ENCODE peak calls at places on chromosomes 12 and 14, in ten cellular contexts. Z is ascending aorta; T is lower lobe of right lung; B is astrocyte of the spinal cord; P is activated CD8-positive, alpha-beta T cell treated with anti-CD3 and anti-CD28 coated beads for 36 hours; K is cardiac muscle cell; D is mucosa of descending colon; R is thyroid gland; F is transverse colon; J is HFF-Myc. O is an unnamed sample.

GRCh38 chr12:120228041-120228290 is 27.1 kb upstream of the RPLP0 start:
- DNase-seq in Z (no peak), T (no peak), B (no peak), P (no peak), K (no peak), D (no peak), R (no peak), F (no peak), J (no peak), O (no peak)

GRCh38 chr14:92726135-92726932 is 22.1 kb downstream of the LGMN start:
- DNase-seq in Z (no peak), T (peak), B (peak), P (peak), K (peak), D (peak), R (peak), F (peak), J (peak), O (peak)

GRCh38 chr12:96774501-96775256 is 132.4 kb upstream of the NEDD1 start:
- DNase-seq in Z (no peak), T (no peak), B (peak), P (no peak), K (no peak), D (no peak), R (no peak), F (no peak), J (no peak), O (no peak)

GRCh38 chr14:64971890-64972785 is at the start of gene RAB15:
- DNase-seq in Z (no peak), T (no peak), B (no peak), P (peak), K (peak), D (peak), R (peak), F (peak), J (no peak), O (no peak)

GRCh38 chr12:57632898-57633825 is at the start of gene B4GALNT1:
- DNase-seq in Z (no peak), T (peak), B (peak), P (peak), K (peak), D (no peak), R (peak), F (peak), J (no peak), O (peak)

GRCh38 chr14:23175823-23176222 is 7.6 kb downstream of the SLC7A8 start:
- DNase-seq in Z (no peak), T (no peak), B (peak), P (no peak), K (peak), D (no peak), R (no peak), F (no peak), J (no peak), O (peak)

GRCh38 chr12:121894633-121895032 is 6.0 kb downstream of the PSMD9 start:
- DNase-seq in Z (no peak), T (no peak), B (peak), P (no peak), K (peak), D (no peak), R (no peak), F (no peak), J (no peak), O (no peak)

GRCh38 chr14:65377576-65377975 is 35.0 kb upstream of the FUT8 start:
- DNase-seq in Z (no peak), T (no peak), B (no peak), P (peak), K (peak), D (no peak), R (no peak), F (no peak), J (no peak), O (peak)

GRCh38 chr12:94262228-94263010 is 114.0 kb downstream of the PLXNC1 start:
- DNase-seq in Z (peak), T (peak), B (peak), P (peak), K (peak), D (peak), R (peak), F (peak), J (peak), O (peak)

GRCh38 chr14:58078068-58078467 is 73.9 kb downstream of the ARMH4 start:
- DNase-seq in Z (no peak), T (no peak), B (peak), P (no peak), K (peak), D (no peak), R (no peak), F (no peak), J (peak), O (peak)

DNA sequence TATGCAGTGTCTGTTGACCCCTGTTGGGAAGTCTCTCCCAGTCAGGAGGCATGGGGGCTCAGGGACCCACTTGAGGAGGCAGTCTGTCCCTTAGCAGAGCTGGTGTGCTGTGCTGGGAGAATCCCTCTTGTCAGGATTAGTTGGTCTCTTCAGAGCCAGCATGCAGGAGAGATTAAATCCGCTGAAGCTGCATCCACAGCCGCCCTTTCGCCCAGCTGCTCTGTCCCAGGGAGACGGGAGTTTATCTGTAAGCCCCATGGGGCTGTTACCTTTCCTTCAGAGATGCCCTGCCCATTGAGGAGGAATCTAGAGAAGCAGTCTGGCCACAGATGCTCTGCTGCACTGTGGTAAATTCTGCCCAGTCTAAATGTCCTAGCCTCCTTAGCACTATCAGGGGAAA is 13.1 kb upstream of the KLRC1 start:
- DNase-seq in Z (no peak), T (no peak), B (no peak), P (no peak), K (no peak), D (no peak), R (no peak), F (no peak), J (no peak), O (no peak)
- TF ChIP-seq CTCF in Z (no peak), T (no peak), B (no peak), P (no peak), K (no peak), D (no peak), R (no peak), F (no peak), J (no peak), O (no peak)

GRCh38 chr12:39805651-39806050 is 186.0 kb upstream of the ABCD2 start:
- DNase-seq in Z (no peak), T (no peak), B (no peak), P (no peak), K (no peak), D (no peak), R (no peak), F (no peak), J (no peak), O (no peak)

GRCh38 chr12:39798977-39799376 is 179.4 kb upstream of the ABCD2 start:
- DNase-seq in Z (no peak), T (no peak), B (no peak), P (no peak), K (no peak), D (no peak), R (no peak), F (no peak), J (no peak), O (no peak)

GRCh38 chr12:39804479-39805241 is 185.1 kb upstream of the ABCD2 start:
- DNase-seq in Z (no peak), T (no peak), B (no peak), P (no peak), K (no peak), D (no peak), R (no peak), F (no peak), J (no peak), O (no peak)

GRCh38 chr12:39807043-39807442 is 187.4 kb upstream of the ABCD2 start:
- DNase-seq in Z (no peak), T (no peak), B (no peak), P (peak), K (peak), D (no peak), R (no peak), F (no peak), J (no peak), O (peak)

GRCh38 chr12:39803151-39803550 is 183.5 kb upstream of the ABCD2 start:
- DNase-seq in Z (no peak), T (no peak), B (no peak), P (no peak), K (no peak), D (no peak), R (no peak), F (no peak), J (no peak), O (no peak)
- TF ChIP-seq CTCF in Z (no peak), T (no peak), B (no peak), P (no peak), K (no peak), D (no peak), R (no peak), F (no peak), J (no peak), O (no peak)

DNA sequence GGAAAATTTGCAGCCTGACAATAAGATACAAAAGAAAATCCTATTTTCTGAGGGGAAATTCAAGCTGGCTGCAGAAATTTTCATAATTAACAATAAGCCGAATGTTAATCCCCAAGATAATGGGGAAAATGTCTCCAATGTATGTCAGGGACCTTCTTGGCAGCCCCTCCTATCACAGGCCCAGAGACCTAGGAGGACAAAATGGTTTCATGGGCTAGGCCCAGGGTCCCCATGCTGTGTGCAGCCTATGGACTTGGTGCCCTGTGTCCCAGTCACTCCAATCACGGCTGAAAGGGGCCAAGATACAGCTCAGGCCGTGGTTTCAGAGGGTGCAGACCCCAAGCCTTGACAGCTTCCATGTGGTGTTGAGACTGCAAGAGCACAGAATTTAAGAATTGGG is 11.2 kb downstream of the C12orf50 start:
- DNase-seq in Z (no peak), T (no peak), B (no peak), P (no peak), K (no peak), D (no peak), R (no peak), F (no peak), J (no peak), O (no peak)
- TF ChIP-seq CTCF in Z (no peak), T (no peak), B (no peak), P (no peak), K (no peak), D (no peak), R (no peak), F (no peak), J (no peak), O (no peak)

DNA sequence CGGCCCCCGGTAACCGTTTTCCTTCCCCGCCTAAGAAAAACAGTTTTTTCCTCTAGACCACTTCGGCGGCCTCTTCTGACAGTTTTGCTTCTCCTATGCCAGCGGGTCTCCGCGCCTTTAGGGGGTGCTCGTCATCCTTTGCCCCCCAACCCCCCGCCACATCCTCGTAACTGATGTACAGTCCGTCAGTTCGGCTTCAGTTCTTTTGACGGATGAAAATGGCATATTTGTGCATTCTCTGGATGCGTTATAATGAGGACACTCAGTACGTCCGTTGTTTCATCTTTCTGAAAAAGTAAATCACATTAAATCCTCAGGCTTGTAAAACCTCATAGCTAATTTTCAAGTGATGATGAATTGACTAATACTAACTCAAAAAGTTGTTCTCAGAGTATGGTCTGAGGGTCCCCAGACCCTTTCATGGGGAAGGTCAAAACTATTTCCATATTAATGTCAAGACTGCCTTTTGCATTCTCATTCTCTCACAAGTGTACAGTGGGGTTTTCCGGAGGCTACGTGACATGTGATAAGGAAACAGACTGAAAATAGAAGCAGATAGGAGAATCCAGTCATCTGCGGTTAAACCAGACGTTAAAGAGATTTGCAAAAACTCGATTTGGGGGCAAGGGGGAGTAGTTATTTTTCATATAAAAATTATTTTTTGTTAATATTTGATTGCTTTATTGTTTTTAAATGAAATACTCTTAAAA is 829 bp upstream of the NAP1L1 start:
- DNase-seq in Z (no peak), T (no peak), B (peak), P (peak), K (peak), D (no peak), R (no peak), F (no peak), J (no peak), O (no peak)
- TF ChIP-seq CTCF in Z (no peak), T (peak), B (peak), P (peak), K (peak), D (no peak), R (no peak), F (peak), J (peak), O (no peak)

GRCh38 chr12:124395284-124395752 is 100.4 kb downstream of the RFLNA start:
- DNase-seq in Z (no peak), T (no peak), B (no peak), P (no peak), K (no peak), D (no peak), R (no peak), F (no peak), J (no peak), O (no peak)
- TF ChIP-seq CTCF in Z (no peak), T (no peak), B (no peak), P (no peak), K (no peak), D (no peak), R (no peak), F (no peak), J (no peak), O (no peak)

GRCh38 chr12:45121224-45121623 is 70.3 kb upstream of the DBX2 start:
- DNase-seq in Z (no peak), T (no peak), B (no peak), P (no peak), K (no peak), D (no peak), R (no peak), F (no peak), J (no peak), O (no peak)
- TF ChIP-seq CTCF in Z (no peak), T (no peak), B (no peak), P (no peak), K (no peak), D (no peak), R (no peak), F (no peak), J (no peak), O (no peak)

GRCh38 chr14:90897022-90897421 is 80.8 kb upstream of the TTC7B start:
- DNase-seq in Z (no peak), T (no peak), B (no peak), P (no peak), K (no peak), D (peak), R (no peak), F (peak), J (no peak), O (no peak)

GRCh38 chr14:90903101-90903500 is 86.9 kb upstream of the TTC7B start:
- DNase-seq in Z (no peak), T (no peak), B (peak), P (peak), K (peak), D (no peak), R (peak), F (peak), J (peak), O (peak)

GRCh38 chr14:90905531-90905930 is 89.3 kb upstream of the TTC7B start:
- DNase-seq in Z (no peak), T (no peak), B (no peak), P (no peak), K (no peak), D (no peak), R (no peak), F (no peak), J (no peak), O (no peak)

DNA sequence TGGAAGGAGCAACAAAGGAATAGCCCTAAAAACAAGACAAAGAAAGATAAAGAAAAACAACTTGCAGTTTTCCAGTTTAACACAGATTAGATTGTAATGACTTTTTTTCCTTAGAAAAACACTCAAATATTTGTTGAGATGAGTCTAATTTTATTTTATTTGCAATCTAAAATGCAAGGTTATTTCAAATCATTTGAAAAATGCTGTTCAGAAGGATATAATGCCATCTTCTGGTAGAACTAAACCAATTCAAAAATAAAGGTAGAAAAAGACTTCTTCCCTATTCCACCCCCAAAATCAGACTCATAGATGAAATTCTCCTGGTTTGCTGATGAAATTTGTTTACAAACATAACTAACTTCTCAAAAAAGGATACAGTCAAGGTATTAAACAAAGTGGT is 84.5 kb upstream of the TTC7B start:
- DNase-seq in Z (no peak), T (no peak), B (peak), P (no peak), K (peak), D (no peak), R (no peak), F (no peak), J (no peak), O (no peak)
- TF ChIP-seq CTCF in Z (peak), T (no peak), B (no peak), P (no peak), K (peak), D (no peak), R (no peak), F (no peak), J (no peak), O (peak)

DNA sequence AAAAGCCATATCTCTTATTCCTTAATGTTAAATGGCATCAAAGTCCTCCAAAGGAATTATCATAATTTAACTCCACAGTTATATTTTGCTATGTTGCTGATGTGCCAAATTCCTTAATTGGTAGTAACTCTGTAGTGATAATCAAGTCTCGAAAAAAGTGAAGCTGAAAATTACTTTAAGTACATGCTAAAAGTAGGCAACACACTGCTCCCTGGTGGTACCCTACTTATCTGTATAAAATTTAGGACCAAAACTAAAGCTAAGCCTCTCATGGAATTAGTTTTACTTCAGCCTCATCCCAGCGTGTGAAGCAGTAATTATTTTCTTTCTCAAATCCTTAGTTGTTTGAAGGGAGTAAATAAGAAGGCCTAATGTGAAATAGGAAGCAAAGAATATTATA is 132.8 kb downstream of the TTLL5 start:
- DNase-seq in Z (no peak), T (no peak), B (peak), P (no peak), K (peak), D (no peak), R (no peak), F (no peak), J (no peak), O (peak)
- TF ChIP-seq CTCF in Z (peak), T (no peak), B (no peak), P (no peak), K (peak), D (no peak), R (no peak), F (no peak), J (peak), O (no peak)